ENCODE peak calls at places on chromosomes 6 and 20, in five cellular contexts. E is cardiac muscle cell, R is Panc1, P is tibial artery, Z is prostate gland. B is an unnamed sample.

GRCh38 chr6:2035046-2035445 is 210.4 kb downstream of the GMDS start:
- DNase-seq in Z (no peak), R (no peak), E (no peak), P (no peak), B (no peak)

GRCh38 chr6:135114355-135115145 is 59.9 kb upstream of the HBS1L start:
- DNase-seq in P (no peak), E (no peak), R (no peak), Z (no peak), B (no peak)

GRCh38 chr6:40962241-40962640 is 76.8 kb downstream of the UNC5CL start:
- DNase-seq in Z (no peak), E (peak; percentile 72), P (no peak), R (peak; percentile 67), B (peak; percentile 98)

GRCh38 chr6:2378046-2378657 is 132.7 kb upstream of the GMDS start:
- DNase-seq in P (no peak), R (no peak), E (no peak), Z (no peak), B (no peak)

GRCh38 chr6:10420546-10421507 is 6.0 kb upstream of the TFAP2A start:
- DNase-seq in R (no peak), Z (no peak), E (no peak), P (no peak), B (no peak)

GRCh38 chr20:11766961-11767360 is 150.7 kb upstream of the BTBD3 start:
- DNase-seq in P (no peak), E (no peak), R (no peak), Z (no peak), B (no peak)

GRCh38 chr6:18405477-18406293 is 18.5 kb downstream of the RNF144B start:
- DNase-seq in P (no peak), E (peak; percentile 33), Z (peak; percentile 43), R (peak; percentile 91), B (no peak)

GRCh38 chr6:167733740-167734661 is 92.7 kb upstream of the AFDN start:
- DNase-seq in P (peak; percentile 71), E (peak; percentile 97), R (no peak), Z (peak; percentile 57), B (no peak)

GRCh38 chr6:166752928-166753721 is 126.1 kb upstream of the RPS6KA2 start:
- DNase-seq in R (no peak), Z (no peak), E (no peak), P (no peak), B (no peak)

GRCh38 chr20:13139459-13140150 is 81.5 kb upstream of the ISM1 start:
- DNase-seq in R (no peak), Z (no peak), E (no peak), P (no peak), B (no peak)

GRCh38 chr6:169213814-169214520 is 39.7 kb downstream of the THBS2 start:
- DNase-seq in P (peak; percentile 74), R (no peak), E (no peak), Z (no peak), B (no peak)

GRCh38 chr6:25959890-25960531 is 2.6 kb upstream of the TRIM38 start:
- DNase-seq in E (peak; percentile 26), Z (no peak), P (no peak), R (no peak), B (no peak)

GRCh38 chr6:83126223-83126622 is 58.8 kb downstream of the DOP1A start:
- DNase-seq in R (no peak), P (no peak), Z (no peak), E (no peak), B (no peak)

GRCh38 chr6:29723666-29724588 is 693 bp downstream of the HLA-F start:
- DNase-seq in P (peak; percentile 76), Z (peak; percentile 32), E (peak; percentile 17), R (no peak), B (no peak)

GRCh38 chr6:8182209-8182845 is 80.0 kb upstream of the EEF1E1 start:
- DNase-seq in P (no peak), E (peak; percentile 30), R (no peak), Z (no peak), B (no peak)

GRCh38 chr6:96450082-96450759 is 71.4 kb upstream of the UFL1 start:
- DNase-seq in R (no peak), E (no peak), P (no peak), Z (no peak), B (no peak)

GRCh38 chr20:37526238-37526838 is 1.3 kb downstream of the BLCAP start:
- DNase-seq in E (peak; percentile 80), P (peak; percentile 65), Z (peak; percentile 80), R (no peak), B (peak; percentile 85)

GRCh38 chr6:96015321-96015790 is 418 bp upstream of the FUT9 start:
- DNase-seq in R (no peak), P (no peak), Z (no peak), E (no peak), B (no peak)

GRCh38 chr6:159107451-159108260 is 61.5 kb upstream of the FNDC1 start:
- DNase-seq in Z (no peak), R (no peak), E (no peak), P (peak; percentile 42), B (no peak)

GRCh38 chr6:4346659-4347333 is 211.4 kb upstream of the ECI2 start:
- DNase-seq in R (no peak), E (no peak), Z (no peak), P (no peak), B (no peak)

GRCh38 chr6:4351857-4352669 is 216.7 kb upstream of the ECI2 start:
- DNase-seq in P (peak; percentile 89), Z (peak; percentile 8), R (peak; percentile 63), E (peak; percentile 97), B (peak; percentile 35)

GRCh38 chr6:108671790-108672189 is 111.1 kb downstream of the FOXO3 start:
- DNase-seq in R (no peak), Z (no peak), P (no peak), E (no peak), B (no peak)
- H3K4me1 ChIP-seq in R (peaks cover 23% of the 10 kb centered on the region), Z (peaks cover 10% of the 10 kb centered on the region), P (peaks cover 91% of the 10 kb centered on the region), E (peaks cover 45% of the 10 kb centered on the region), B (peaks cover 14% of the 10 kb centered on the region)

DNA sequence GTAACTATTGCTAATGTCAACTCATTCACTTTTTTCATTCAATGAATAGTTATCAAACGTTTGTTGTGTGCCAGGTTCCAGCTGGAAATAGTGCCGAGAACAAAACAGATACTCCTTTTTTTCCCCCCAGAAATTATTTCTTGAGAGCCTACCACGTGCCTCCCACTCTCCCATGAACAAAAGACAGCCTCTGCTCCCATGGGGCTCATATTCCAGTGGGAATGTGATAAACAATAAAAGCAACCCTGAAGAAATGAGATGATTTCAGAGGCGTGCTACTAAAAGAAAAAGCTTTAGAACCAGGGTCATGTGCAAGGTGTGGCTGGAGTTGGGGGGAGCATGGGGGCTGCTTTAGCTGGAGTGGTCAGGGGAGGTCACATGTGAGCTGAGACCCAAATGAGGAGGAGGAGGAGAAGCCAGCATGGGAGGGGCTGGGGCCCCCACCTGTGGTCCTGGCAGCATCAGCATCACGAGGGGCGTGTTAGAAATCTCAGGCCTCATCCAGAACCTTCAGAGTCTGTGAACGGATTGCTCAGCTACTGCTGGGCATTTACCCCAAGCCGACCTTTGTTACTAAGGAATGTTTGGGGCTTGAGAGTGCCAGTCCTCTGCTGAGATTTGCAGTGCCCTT is 157.4 kb downstream of the EYA2 start:
- DNase-seq in P (no peak), R (no peak), E (no peak), Z (no peak), B (no peak)
- H3K4me3 ChIP-seq in P (no peak overlapping the region), R (no peak overlapping the region), E (no peak overlapping the region), Z (no peak overlapping the region), B (no peak overlapping the region)

DNA sequence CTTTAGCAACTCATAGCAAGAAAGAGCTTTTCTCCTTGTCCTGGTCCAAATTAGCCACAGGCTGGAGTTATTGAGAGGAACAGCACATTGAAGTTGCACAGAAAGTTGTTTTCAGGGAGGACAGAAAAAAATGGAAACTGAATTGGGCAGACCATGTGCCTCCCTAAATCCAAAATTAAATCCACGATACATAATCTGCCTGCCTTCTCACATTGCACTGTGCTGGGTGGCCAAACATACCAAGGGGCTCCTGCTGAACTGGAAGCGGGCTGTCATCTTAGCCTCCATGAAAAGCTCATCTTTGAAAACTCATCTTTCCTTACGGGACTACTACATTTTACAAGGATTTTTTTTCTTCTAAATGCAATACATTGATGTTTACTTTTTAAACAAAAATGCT is 59.9 kb downstream of the TNFAIP3 start:
- DNase-seq in E (no peak), P (no peak), R (no peak), Z (no peak), B (no peak)
- H3K4me1 ChIP-seq in E (no peaks in the 10 kb centered on the region), P (peaks cover 20% of the 10 kb centered on the region), R (no peaks in the 10 kb centered on the region), Z (no peaks in the 10 kb centered on the region), B (peaks cover 19% of the 10 kb centered on the region)

DNA sequence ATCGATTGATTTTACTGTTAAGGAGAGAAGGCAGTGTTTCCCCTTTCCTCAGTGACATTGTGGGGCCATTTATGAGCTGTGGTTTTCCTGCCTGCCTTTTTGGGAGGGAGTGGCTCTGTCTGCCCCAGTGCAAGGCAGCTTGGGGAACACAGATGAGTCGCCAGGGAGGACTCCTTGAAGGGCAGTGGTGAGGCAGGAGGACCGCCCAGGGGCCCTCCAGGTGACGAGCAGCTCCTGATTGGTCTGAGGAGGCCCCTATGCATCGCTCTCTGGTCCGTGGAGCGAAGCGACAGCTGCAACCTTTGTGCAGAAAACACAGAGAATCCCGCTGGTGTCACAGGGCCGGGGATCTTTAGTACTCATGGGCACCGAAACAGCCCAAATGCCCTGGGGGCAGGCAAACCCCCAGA is 100.3 kb downstream of the TMEM242 start:
- DNase-seq in R (no peak), P (peak; percentile 63), Z (no peak), E (no peak), B (no peak)
- H3K4me3 ChIP-seq in R (no peak overlapping the region), P (no peak overlapping the region), Z (no peak overlapping the region), E (no peak overlapping the region), B (no peak overlapping the region)

GRCh38 chr6:80280258-80281010 is 174.0 kb downstream of the BCKDHB start:
- DNase-seq in R (no peak), Z (no peak), P (no peak), E (peak; percentile 9), B (no peak)
- H3K4me1 ChIP-seq in R (no peaks in the 10 kb centered on the region), Z (no peaks in the 10 kb centered on the region), P (no peaks in the 10 kb centered on the region), E (peaks cover 17% of the 10 kb centered on the region), B (no peaks in the 10 kb centered on the region)